ENCODE peak calls at places on chromosomes 16 and 17, in five cellular contexts. One of them, this sample, is unnamed.

GRCh38 chr16:50167603-50168002 is 14.5 kb downstream of the TENT4B start:
- DNase-seq in pancreas: no peak
- DNase-seq in lower leg skin: no peak
- DNase-seq in H9: no peak
- DNase-seq in B cell: no peak
- DNase-seq in this sample: no peak

GRCh38 chr16:88454315-88455057 is 1.4 kb downstream of the ZFPM1 start:
- DNase-seq in B cell: no peak
- DNase-seq in pancreas: no peak
- DNase-seq in lower leg skin: no peak
- DNase-seq in H9: no peak
- DNase-seq in this sample: peak; percentile 25

GRCh38 chr16:1687427-1688316 is 9.6 kb downstream of the JPT2 start:
- DNase-seq in pancreas: no peak
- DNase-seq in B cell: no peak
- DNase-seq in H9: no peak
- DNase-seq in lower leg skin: no peak
- DNase-seq in this sample: no peak

GRCh38 chr17:73956595-73957465 is 246.6 kb upstream of the RPL38 start:
- DNase-seq in lower leg skin: peak; percentile 36
- DNase-seq in H9: peak; percentile 95
- DNase-seq in B cell: no peak
- DNase-seq in pancreas: peak; percentile 85
- DNase-seq in this sample: peak; percentile 89

GRCh38 chr17:44279586-44280344 is 11.8 kb upstream of the SLC4A1 start:
- DNase-seq in lower leg skin: peak; percentile 47
- DNase-seq in pancreas: no peak
- DNase-seq in B cell: no peak
- DNase-seq in H9: peak; percentile 96
- DNase-seq in this sample: peak; percentile 34

GRCh38 chr16:10368984-10369551 is 16.8 kb upstream of the ATF7IP2 start:
- DNase-seq in pancreas: no peak
- DNase-seq in lower leg skin: no peak
- DNase-seq in B cell: no peak
- DNase-seq in H9: peak; percentile 28
- DNase-seq in this sample: no peak

GRCh38 chr16:30996324-30996999 is 11.5 kb downstream of the HSD3B7 start:
- DNase-seq in pancreas: peak; percentile 46
- DNase-seq in B cell: no peak
- DNase-seq in H9: no peak
- DNase-seq in lower leg skin: no peak
- DNase-seq in this sample: no peak

GRCh38 chr16:85136213-85136704 is 24.0 kb upstream of the CIBAR2 start:
- DNase-seq in pancreas: peak; percentile 31
- DNase-seq in B cell: no peak
- DNase-seq in H9: no peak
- DNase-seq in lower leg skin: peak; percentile 55
- DNase-seq in this sample: no peak

GRCh38 chr17:18905226-18905625 is 46.7 kb upstream of the SLC5A10 start:
- DNase-seq in B cell: no peak
- DNase-seq in lower leg skin: no peak
- DNase-seq in H9: no peak
- DNase-seq in pancreas: no peak
- DNase-seq in this sample: no peak

GRCh38 chr16:27500801-27501200 is 48.9 kb downstream of the GTF3C1 start:
- DNase-seq in pancreas: no peak
- DNase-seq in H9: no peak
- DNase-seq in B cell: no peak
- DNase-seq in lower leg skin: no peak
- DNase-seq in this sample: no peak

GRCh38 chr17:43530303-43531081 is 15.6 kb downstream of the ETV4 start:
- DNase-seq in B cell: no peak
- DNase-seq in pancreas: peak; percentile 84
- DNase-seq in lower leg skin: no peak
- DNase-seq in H9: peak; percentile 100
- DNase-seq in this sample: peak; percentile 70

GRCh38 chr17:30716461-30717289 is 107.8 kb downstream of the CRLF3 start:
- DNase-seq in B cell: no peak
- DNase-seq in pancreas: peak; percentile 41
- DNase-seq in lower leg skin: no peak
- DNase-seq in H9: peak; percentile 56
- DNase-seq in this sample: no peak

GRCh38 chr16:711548-712320 is 3.2 kb upstream of the METRN start:
- DNase-seq in lower leg skin: no peak
- DNase-seq in B cell: peak; percentile 78
- DNase-seq in H9: peak; percentile 85
- DNase-seq in pancreas: no peak
- DNase-seq in this sample: peak; percentile 92

GRCh38 chr17:48486557-48486956 is 44.3 kb downstream of the HOXB1 start:
- DNase-seq in B cell: no peak
- DNase-seq in H9: no peak
- DNase-seq in pancreas: no peak
- DNase-seq in lower leg skin: no peak
- DNase-seq in this sample: no peak

GRCh38 chr17:7383742-7384488 is 3.0 kb downstream of the TNK1 start:
- DNase-seq in lower leg skin: no peak
- DNase-seq in pancreas: no peak
- DNase-seq in H9: peak; percentile 93
- DNase-seq in B cell: peak; percentile 68
- DNase-seq in this sample: peak; percentile 55

GRCh38 chr16:47197536-47198179 is 53.9 kb upstream of the NETO2 start:
- DNase-seq in B cell: no peak
- DNase-seq in pancreas: no peak
- DNase-seq in lower leg skin: no peak
- DNase-seq in H9: no peak
- DNase-seq in this sample: no peak

GRCh38 chr16:75087040-75087979 is 29.3 kb downstream of the LDHD start:
- DNase-seq in H9: no peak
- DNase-seq in lower leg skin: no peak
- DNase-seq in pancreas: no peak
- DNase-seq in B cell: no peak
- DNase-seq in this sample: peak; percentile 35

GRCh38 chr16:89537549-89537925 is 22.9 kb upstream of the RPL13 start:
- DNase-seq in lower leg skin: no peak
- DNase-seq in H9: no peak
- DNase-seq in pancreas: no peak
- DNase-seq in B cell: no peak
- DNase-seq in this sample: no peak

DNA sequence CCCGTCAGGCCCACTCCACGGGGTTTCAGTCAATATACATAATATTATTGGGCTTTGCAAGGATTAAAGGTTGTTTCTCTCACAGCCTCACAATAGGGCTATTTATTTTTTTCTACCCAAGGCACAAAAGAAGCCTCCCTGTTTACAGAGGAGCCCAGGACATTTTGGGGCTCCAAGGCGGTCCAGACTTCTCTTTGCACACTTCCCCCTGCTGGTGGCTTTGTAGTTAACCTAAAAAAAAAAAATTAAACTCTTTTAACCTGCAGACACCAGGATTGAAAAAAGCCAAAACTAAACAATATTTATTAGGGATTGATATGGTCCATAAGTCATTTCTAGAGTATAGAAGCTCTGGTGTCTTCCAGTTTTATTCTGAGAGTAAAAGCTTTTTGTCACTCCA is 169.7 kb upstream of the ZFHX3 start:
- DNase-seq in pancreas: no peak
- DNase-seq in B cell: no peak
- DNase-seq in H9: no peak
- DNase-seq in lower leg skin: no peak
- DNase-seq in this sample: no peak
- TF ChIP-seq CTCF in pancreas: no peak
- TF ChIP-seq CTCF in B cell: no peak
- TF ChIP-seq CTCF in H9: peak; percentile 66
- TF ChIP-seq CTCF in lower leg skin: no peak
- TF ChIP-seq CTCF in this sample: peak; percentile 68

GRCh38 chr17:82108999-82109480 is 11.0 kb upstream of the FASN start:
- DNase-seq in H9: peak; percentile 29
- DNase-seq in B cell: no peak
- DNase-seq in lower leg skin: no peak
- DNase-seq in pancreas: no peak
- DNase-seq in this sample: no peak

GRCh38 chr17:82106697-82107305 is 8.8 kb upstream of the FASN start:
- DNase-seq in lower leg skin: no peak
- DNase-seq in B cell: no peak
- DNase-seq in H9: no peak
- DNase-seq in pancreas: peak; percentile 52
- DNase-seq in this sample: no peak

GRCh38 chr17:82108038-82108998 is 10.3 kb upstream of the FASN start:
- DNase-seq in B cell: no peak
- DNase-seq in H9: peak; percentile 39
- DNase-seq in pancreas: peak; percentile 67
- DNase-seq in lower leg skin: no peak
- DNase-seq in this sample: no peak

GRCh38 chr17:82105882-82106696 is 8.1 kb upstream of the FASN start:
- DNase-seq in B cell: peak; percentile 73
- DNase-seq in pancreas: peak; percentile 79
- DNase-seq in H9: peak; percentile 95
- DNase-seq in lower leg skin: no peak
- DNase-seq in this sample: peak; percentile 62

GRCh38 chr17:82107341-82107860 is 9.4 kb upstream of the FASN start:
- DNase-seq in H9: no peak
- DNase-seq in lower leg skin: no peak
- DNase-seq in pancreas: peak; percentile 76
- DNase-seq in B cell: no peak
- DNase-seq in this sample: no peak
- TF ChIP-seq CTCF in H9: peak; percentile 38
- TF ChIP-seq CTCF in lower leg skin: no peak
- TF ChIP-seq CTCF in pancreas: no peak
- TF ChIP-seq CTCF in B cell: peak; percentile 29
- TF ChIP-seq CTCF in this sample: no peak

GRCh38 chr17:62100050-62100449 is 35.0 kb upstream of the MED13 start:
- DNase-seq in lower leg skin: no peak
- DNase-seq in H9: no peak
- DNase-seq in pancreas: no peak
- DNase-seq in B cell: no peak
- DNase-seq in this sample: no peak

GRCh38 chr17:62101090-62101489 is 36.0 kb upstream of the MED13 start:
- DNase-seq in pancreas: no peak
- DNase-seq in H9: peak; percentile 45
- DNase-seq in lower leg skin: no peak
- DNase-seq in B cell: no peak
- DNase-seq in this sample: no peak

GRCh38 chr17:62098623-62099231 is 33.6 kb upstream of the MED13 start:
- DNase-seq in H9: no peak
- DNase-seq in lower leg skin: no peak
- DNase-seq in pancreas: no peak
- DNase-seq in B cell: peak; percentile 65
- DNase-seq in this sample: no peak

GRCh38 chr17:62099532-62099931 is 34.5 kb upstream of the MED13 start:
- DNase-seq in lower leg skin: no peak
- DNase-seq in B cell: no peak
- DNase-seq in pancreas: no peak
- DNase-seq in H9: no peak
- DNase-seq in this sample: no peak

DNA sequence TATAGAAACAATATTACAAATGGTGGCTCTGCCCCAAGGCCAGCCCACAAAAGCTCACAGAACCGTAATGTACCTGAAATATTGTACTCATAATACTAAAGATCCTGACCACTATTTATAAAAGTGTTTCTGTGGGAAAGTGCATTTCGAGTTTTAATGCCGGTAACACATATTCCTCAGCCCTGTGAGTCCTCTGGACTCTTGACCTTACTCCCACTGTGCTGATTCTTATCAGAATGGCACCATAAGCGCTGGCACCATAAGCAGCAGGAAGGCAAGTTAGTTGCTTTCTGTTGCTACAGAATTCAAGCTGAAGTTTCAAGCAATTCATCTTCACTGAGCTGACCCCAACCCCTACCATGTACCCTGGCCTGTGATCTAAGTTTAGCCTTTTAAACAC is 36.4 kb upstream of the MED13 start:
- DNase-seq in H9: no peak
- DNase-seq in lower leg skin: no peak
- DNase-seq in B cell: no peak
- DNase-seq in pancreas: no peak
- DNase-seq in this sample: no peak
- TF ChIP-seq CTCF in H9: no peak
- TF ChIP-seq CTCF in lower leg skin: no peak
- TF ChIP-seq CTCF in B cell: no peak
- TF ChIP-seq CTCF in pancreas: no peak
- TF ChIP-seq CTCF in this sample: no peak

DNA sequence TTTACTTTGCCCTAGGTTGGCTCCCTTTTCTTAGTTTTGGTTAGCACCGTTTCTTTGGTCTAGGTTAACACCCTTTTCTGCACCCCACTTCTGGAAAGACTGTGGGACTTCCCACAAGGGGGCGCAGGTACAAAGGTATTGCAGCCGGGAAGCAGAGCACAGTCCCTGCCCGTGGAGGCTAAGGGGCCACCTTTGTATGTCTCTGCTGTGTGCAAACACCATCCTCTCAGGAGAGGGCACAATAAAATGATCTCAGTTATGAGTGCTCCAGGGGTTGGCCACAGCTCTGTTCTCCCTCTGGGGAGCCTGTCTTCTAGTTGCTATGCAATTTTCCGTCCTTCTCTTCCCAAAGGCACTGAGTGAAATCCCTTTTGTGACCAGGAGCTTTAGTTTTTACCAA is 28.4 kb upstream of the TMC5 start:
- DNase-seq in H9: peak; percentile 80
- DNase-seq in lower leg skin: peak; percentile 28
- DNase-seq in B cell: peak; percentile 50
- DNase-seq in pancreas: peak; percentile 70
- DNase-seq in this sample: peak; percentile 41
- TF ChIP-seq CTCF in H9: peak; percentile 85
- TF ChIP-seq CTCF in lower leg skin: no peak
- TF ChIP-seq CTCF in B cell: peak; percentile 49
- TF ChIP-seq CTCF in pancreas: peak; percentile 35
- TF ChIP-seq CTCF in this sample: peak; percentile 40